ENCODE peak calls at places on chromosome 22, in four cellular contexts. D is T follicular helper cell, K is lower lobe of right lung, W is fibroblast of lung. H is an unnamed sample.

GRCh38 chr22:32327066-32327465 is 30.6 kb upstream of the RFPL3 start:
- DNase-seq in D (no peak), K (no peak), W (no peak), H (no peak)

GRCh38 chr22:45225732-45226560 is 14.7 kb downstream of the KIAA0930 start:
- DNase-seq in D (no peak), K (peak; percentile 79), W (peak; percentile 82), H (no peak)

GRCh38 chr22:42443240-42444059 is 11.2 kb upstream of the NFAM1 start:
- DNase-seq in D (no peak), K (no peak), W (no peak), H (no peak)

GRCh38 chr22:44126807-44127206 is 53.9 kb upstream of the PARVG start:
- DNase-seq in D (no peak), K (no peak), W (no peak), H (no peak)

GRCh38 chr22:46052801-46053562 is 76.0 kb upstream of the WNT7B start:
- DNase-seq in D (no peak), K (peak; percentile 72), W (peak; percentile 61), H (no peak)

GRCh38 chr22:25200967-25201366 is 1.3 kb downstream of the CRYBB3 start:
- DNase-seq in D (no peak), K (no peak), W (no peak), H (no peak)

GRCh38 chr22:37546436-37547248 is 13.6 kb upstream of the CDC42EP1 start:
- DNase-seq in D (no peak), K (peak; percentile 73), W (peak; percentile 88), H (no peak)

GRCh38 chr22:38167988-38168407 is 13.6 kb downstream of the PLA2G6 start:
- DNase-seq in D (no peak), K (no peak), W (no peak), H (no peak)

GRCh38 chr22:44409211-44409648 is 88.8 kb downstream of the RTL6 start:
- DNase-seq in D (no peak), K (peak; percentile 28), W (no peak), H (no peak)

GRCh38 chr22:32421484-32421883 is 9.4 kb upstream of the RTCB start:
- DNase-seq in D (no peak), K (no peak), W (no peak), H (no peak)